ENCODE peak calls at places on chromosomes 5 and 9, in five cellular contexts. C, B, O, A and K are unnamed samples.
A peak's percentile ranks its signal among the peaks of the same experiment; 100 is the strongest.

GRCh38 chr5:61519728-61520277 is 187.7 kb downstream of the ZSWIM6 start:
- DNase-seq in C (no peak), B (no peak), O (no peak), A (peak; percentile 6), K (no peak)

GRCh38 chr5:31809037-31809910 is 170.3 kb downstream of the PDZD2 start:
- DNase-seq in C (peak; percentile 75), B (peak; percentile 67), O (peak; percentile 84), A (peak; percentile 69), K (peak; percentile 83)

GRCh38 chr5:111016801-111017200 is 54.7 kb upstream of the TSLP start:
- DNase-seq in C (no peak), B (no peak), O (no peak), A (peak; percentile 4), K (no peak)

GRCh38 chr9:129885018-129885669 is 49.9 kb downstream of the USP20 start:
- DNase-seq in C (peak; percentile 71), B (no peak), O (peak; percentile 49), A (no peak), K (peak; percentile 61)

GRCh38 chr9:93673844-93674334 is 97.5 kb downstream of the PHF2 start:
- DNase-seq in C (no peak), B (no peak), O (no peak), A (peak; percentile 6), K (peak; percentile 20)

GRCh38 chr9:19493174-19493811 is 84.5 kb downstream of the ACER2 start:
- DNase-seq in C (peak; percentile 78), B (peak; percentile 67), O (peak; percentile 84), A (peak; percentile 57), K (peak; percentile 64)

GRCh38 chr5:109589239-109589638 is 100.5 kb upstream of the MAN2A1 start:
- DNase-seq in C (no peak), B (no peak), O (no peak), A (no peak), K (no peak)

GRCh38 chr9:122134822-122135528 is 24.6 kb downstream of the NDUFA8 start:
- DNase-seq in C (peak; percentile 53), B (peak; percentile 67), O (peak; percentile 81), A (peak; percentile 43), K (no peak)

GRCh38 chr9:4237748-4238511 is 61.9 kb downstream of the GLIS3 start:
- DNase-seq in C (no peak), B (no peak), O (no peak), A (peak; percentile 53), K (peak; percentile 47)

GRCh38 chr9:86723351-86723750 is 224.0 kb downstream of the GAS1 start:
- DNase-seq in C (no peak), B (no peak), O (no peak), A (no peak), K (no peak)

GRCh38 chr5:124743534-124744169 is 2.8 kb downstream of the ZNF608 start:
- DNase-seq in C (peak; percentile 41), B (no peak), O (no peak), A (no peak), K (no peak)

GRCh38 chr5:68171101-68171558 is 44.4 kb upstream of the PIK3R1 start:
- DNase-seq in C (no peak), B (peak; percentile 31), O (no peak), A (peak; percentile 20), K (no peak)

GRCh38 chr5:25963251-25964008 is 1075.0 kb downstream of the CDH9 start:
- DNase-seq in C (no peak), B (no peak), O (no peak), A (peak; percentile 11), K (no peak)

GRCh38 chr9:71608825-71609452 is 159.4 kb downstream of the CEMIP2 start:
- DNase-seq in C (peak; percentile 52), B (peak; percentile 29), O (peak; percentile 85), A (no peak), K (peak; percentile 45)

GRCh38 chr9:121807918-121808278 is 156.5 kb downstream of the DAB2IP start:
- DNase-seq in C (no peak), B (no peak), O (peak; percentile 84), A (no peak), K (no peak)

GRCh38 chr5:102737161-102737560 is 17.9 kb upstream of the PAM start:
- DNase-seq in C (no peak), B (no peak), O (no peak), A (no peak), K (no peak)

GRCh38 chr5:134577022-134577795 is 51.7 kb downstream of the JADE2 start:
- DNase-seq in C (no peak), B (no peak), O (peak; percentile 48), A (peak; percentile 87), K (no peak)

GRCh38 chr9:118522093-118523028 is 818.2 kb downstream of the TLR4 start:
- DNase-seq in C (peak; percentile 67), B (peak; percentile 68), O (peak; percentile 37), A (peak; percentile 61), K (peak; percentile 90)

GRCh38 chr9:93185261-93186150 is 1.6 kb downstream of the WNK2 start:
- DNase-seq in C (peak; percentile 72), B (no peak), O (peak; percentile 72), A (no peak), K (no peak)

GRCh38 chr9:94950040-94950732 is 223.7 kb downstream of the AOPEP start:
- DNase-seq in C (no peak), B (no peak), O (peak; percentile 95), A (no peak), K (no peak)

GRCh38 chr5:103442756-103443155 is 119.8 kb downstream of the NUDT12 start:
- DNase-seq in C (no peak), B (no peak), O (no peak), A (no peak), K (no peak)

GRCh38 chr5:176489077-176489476 is 40.9 kb downstream of the FAF2 start:
- DNase-seq in C (no peak), B (no peak), O (peak; percentile 44), A (no peak), K (no peak)

GRCh38 chr9:108083160-108083559 is 593.6 kb upstream of the KLF4 start:
- DNase-seq in C (no peak), B (no peak), O (no peak), A (no peak), K (no peak)

GRCh38 chr5:109920736-109921135 is 231.0 kb downstream of the MAN2A1 start:
- DNase-seq in C (no peak), B (no peak), O (no peak), A (no peak), K (no peak)

GRCh38 chr9:69677931-69678330 is 5.8 kb upstream of the APBA1 start:
- DNase-seq in C (no peak), B (no peak), O (peak; percentile 11), A (no peak), K (no peak)

GRCh38 chr5:61402244-61402823 is 70.3 kb downstream of the ZSWIM6 start:
- DNase-seq in C (no peak), B (no peak), O (no peak), A (no peak), K (no peak)

GRCh38 chr9:98192503-98193335 is at the start of gene CORO2A:
- DNase-seq in C (peak; percentile 88), B (peak; percentile 68), O (peak; percentile 76), A (peak; percentile 80), K (peak; percentile 88)

GRCh38 chr9:127921592-127922120 is 4.8 kb upstream of the ST6GALNAC4 start:
- DNase-seq in C (peak; percentile 95), B (no peak), O (peak; percentile 76), A (peak; percentile 58), K (peak; percentile 75)

GRCh38 chr9:99873943-99874584 is 32.4 kb upstream of the STX17 start:
- DNase-seq in C (no peak), B (no peak), O (no peak), A (no peak), K (no peak)

GRCh38 chr5:68911840-68912690 is 181.7 kb upstream of the SLC30A5 start:
- DNase-seq in C (no peak), B (no peak), O (peak; percentile 65), A (peak; percentile 88), K (no peak)

GRCh38 chr5:158485604-158486081 is 614.1 kb downstream of the EBF1 start:
- DNase-seq in C (no peak), B (no peak), O (no peak), A (peak; percentile 18), K (no peak)

GRCh38 chr9:124124729-124125589 is 113.4 kb downstream of the LHX2 start:
- DNase-seq in C (no peak), B (no peak), O (no peak), A (no peak), K (no peak)
- H2BK12ac ChIP-seq in C (peak overlapping the region; percentile 94), B (peak overlapping the region; percentile 26), O (no peak overlapping the region), A (no peak overlapping the region), K (no peak overlapping the region)

GRCh38 chr5:93294184-93294583 is 286.8 kb downstream of the NR2F1-AS1 start:
- DNase-seq in C (no peak), B (no peak), O (peak; percentile 42), A (no peak), K (no peak)

GRCh38 chr5:93294996-93295395 is 286.0 kb downstream of the NR2F1-AS1 start:
- DNase-seq in C (no peak), B (no peak), O (no peak), A (no peak), K (no peak)

GRCh38 chr5:93299596-93300308 is 281.3 kb downstream of the NR2F1-AS1 start:
- DNase-seq in C (peak; percentile 63), B (peak; percentile 92), O (no peak), A (no peak), K (peak; percentile 39)

GRCh38 chr5:93300309-93300923 is 280.6 kb downstream of the NR2F1-AS1 start:
- DNase-seq in C (no peak), B (peak; percentile 47), O (no peak), A (no peak), K (no peak)

GRCh38 chr5:93296338-93296737 is 284.7 kb downstream of the NR2F1-AS1 start:
- DNase-seq in C (no peak), B (no peak), O (no peak), A (no peak), K (no peak)
- H2BK12ac ChIP-seq in C (no peak overlapping the region), B (no peak overlapping the region), O (no peak overlapping the region), A (no peak overlapping the region), K (no peak overlapping the region)

GRCh38 chr5:166948679-166949078 is 1342.8 kb upstream of the WWC1 start:
- DNase-seq in C (no peak), B (no peak), O (no peak), A (no peak), K (no peak)

GRCh38 chr5:166947045-166947444 is 1344.4 kb upstream of the WWC1 start:
- DNase-seq in C (no peak), B (no peak), O (no peak), A (no peak), K (no peak)

DNA sequence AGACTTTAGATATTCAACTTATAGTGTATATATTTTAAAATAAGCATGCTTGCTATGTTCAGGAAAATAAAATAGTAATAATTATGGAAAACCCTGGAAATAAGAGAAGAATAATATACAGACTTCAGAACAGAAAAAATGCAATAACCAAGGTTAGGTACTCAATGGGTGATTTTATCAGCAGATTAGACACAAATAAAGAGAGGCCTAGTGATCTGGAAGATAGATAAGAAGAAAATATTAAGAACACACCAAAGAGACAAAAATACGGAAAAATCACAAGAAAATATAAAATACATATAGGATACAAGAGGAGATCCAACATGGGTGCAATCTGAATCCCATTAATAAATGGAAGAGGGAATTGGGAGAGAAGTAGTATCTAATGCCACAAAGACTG is 1348.5 kb upstream of the WWC1 start:
- DNase-seq in C (no peak), B (no peak), O (no peak), A (no peak), K (no peak)
- H2BK12ac ChIP-seq in C (no peak overlapping the region), B (no peak overlapping the region), O (no peak overlapping the region), A (no peak overlapping the region), K (no peak overlapping the region)

DNA sequence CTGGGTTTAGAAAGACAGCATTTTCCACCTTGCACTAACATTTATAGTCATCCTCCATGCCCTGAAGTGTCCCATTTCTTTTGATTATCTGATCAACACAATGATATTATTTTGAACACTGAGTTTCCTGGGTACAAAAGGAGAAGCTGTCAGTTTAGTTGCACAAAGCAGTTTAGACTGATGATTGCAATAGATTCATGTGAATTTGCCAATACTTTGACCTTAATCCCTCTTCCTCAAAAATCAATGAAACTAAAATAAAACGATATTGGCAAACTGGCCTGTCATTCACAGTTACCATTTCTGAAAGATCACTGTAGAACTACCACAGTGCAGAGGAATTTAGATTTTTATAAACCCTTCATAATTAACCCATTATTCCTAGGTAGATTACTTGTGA is 34.2 kb upstream of the RASGRF2 start:
- DNase-seq in C (no peak), B (no peak), O (no peak), A (no peak), K (no peak)
- H2BK12ac ChIP-seq in C (no peak overlapping the region), B (no peak overlapping the region), O (no peak overlapping the region), A (no peak overlapping the region), K (no peak overlapping the region)